ENCODE peak calls at places on chromosome 19, in nine cellular contexts. N is omental fat pad; Q is T-helper 17 cell; Z is AG09319; B is astrocyte of the hippocampus; R is HCT116; F is fibroblast of pulmonary artery; V is PC-9; K is activated naive CD4-positive, alpha-beta T cell treated with anti-CD3 and anti-CD28 coated beads, Interleukin-2, amount 10 ng/mL, durations not matched to agents 7 days and 5 days. E is an unnamed sample.

GRCh38 chr19:46728693-46729339 is 11.9 kb upstream of the PRKD2 start:
- DNase-seq in N (peak; percentile 63), Q (peak; percentile 88), Z (no peak), B (peak; percentile 82), R (no peak), F (peak; percentile 70), V (no peak), K (peak; percentile 88), E (no peak)

GRCh38 chr19:46288896-46289588 is 7.8 kb upstream of the HIF3A start:
- DNase-seq in N (no peak), Q (no peak), Z (peak; percentile 10), B (peak; percentile 44), R (no peak), F (peak; percentile 98), V (no peak), K (no peak), E (peak; percentile 52)

GRCh38 chr19:41597600-41598041 is 21.7 kb downstream of the CEACAM21 start:
- DNase-seq in N (peak; percentile 55), Q (peak; percentile 59), Z (peak; percentile 25), B (peak; percentile 69), R (peak; percentile 76), F (peak; percentile 74), V (peak; percentile 60), K (peak; percentile 86), E (peak; percentile 4)

GRCh38 chr19:41903161-41903953 is 20.4 kb downstream of the ARHGEF1 start:
- DNase-seq in N (no peak), Q (no peak), Z (no peak), B (no peak), R (no peak), F (no peak), V (no peak), K (no peak), E (no peak)

GRCh38 chr19:36245210-36246005 is 30.5 kb downstream of the ZNF146 start:
- DNase-seq in N (no peak), Q (no peak), Z (no peak), B (peak; percentile 62), R (no peak), F (no peak), V (no peak), K (no peak), E (no peak)

GRCh38 chr19:7440188-7440975 is 48.5 kb downstream of the PEX11G start:
- DNase-seq in N (no peak), Q (no peak), Z (no peak), B (no peak), R (no peak), F (no peak), V (no peak), K (no peak), E (no peak)

GRCh38 chr19:30870861-30871260 is 478.4 kb downstream of the TSHZ3 start:
- DNase-seq in N (peak; percentile 41), Q (no peak), Z (no peak), B (peak; percentile 3), R (no peak), F (no peak), V (no peak), K (no peak), E (no peak)

GRCh38 chr19:45003485-45003884 is 2.2 kb downstream of the RELB start:
- DNase-seq in N (no peak), Q (no peak), Z (no peak), B (no peak), R (no peak), F (no peak), V (no peak), K (no peak), E (no peak)

GRCh38 chr19:13817615-13818371 is 22.6 kb downstream of the ZSWIM4 start:
- DNase-seq in N (no peak), Q (peak; percentile 33), Z (no peak), B (no peak), R (no peak), F (no peak), V (no peak), K (no peak), E (no peak)

GRCh38 chr19:6740589-6741348 is 1.3 kb downstream of the TRIP10 start:
- DNase-seq in N (no peak), Q (no peak), Z (no peak), B (peak; percentile 62), R (no peak), F (no peak), V (peak; percentile 76), K (peak; percentile 55), E (no peak)

GRCh38 chr19:48405850-48406249 is 12.4 kb downstream of the GRIN2D start:
- DNase-seq in N (no peak), Q (no peak), Z (no peak), B (no peak), R (no peak), F (no peak), V (no peak), K (no peak), E (no peak)

GRCh38 chr19:47428177-47428894 is 9.0 kb upstream of the MEIS3 start:
- DNase-seq in N (peak; percentile 82), Q (peak; percentile 61), Z (peak; percentile 97), B (peak; percentile 99), R (peak; percentile 100), F (peak; percentile 99), V (peak; percentile 88), K (peak; percentile 91), E (peak; percentile 97)

GRCh38 chr19:29660835-29661234 is 4.4 kb upstream of the PLEKHF1 start:
- DNase-seq in N (no peak), Q (no peak), Z (no peak), B (no peak), R (no peak), F (no peak), V (no peak), K (no peak), E (no peak)

GRCh38 chr19:39166571-39167391 is 30.0 kb upstream of the NCCRP1 start:
- DNase-seq in N (no peak), Q (no peak), Z (no peak), B (peak; percentile 40), R (no peak), F (no peak), V (peak; percentile 90), K (no peak), E (no peak)

GRCh38 chr19:42857544-42857867 is 22.0 kb downstream of the PSG1 start:
- DNase-seq in N (no peak), Q (no peak), Z (no peak), B (no peak), R (no peak), F (no peak), V (no peak), K (no peak), E (no peak)

GRCh38 chr19:45597425-45598111 is 4.4 kb downstream of the GPR4 start:
- DNase-seq in N (no peak), Q (no peak), Z (no peak), B (no peak), R (no peak), F (no peak), V (no peak), K (no peak), E (no peak)

GRCh38 chr19:16069813-16070365 is 6.4 kb upstream of the TPM4 start:
- DNase-seq in N (no peak), Q (no peak), Z (no peak), B (no peak), R (no peak), F (no peak), V (no peak), K (no peak), E (no peak)

GRCh38 chr19:5547881-5548280 is 19.9 kb downstream of the TINCR start:
- DNase-seq in N (no peak), Q (no peak), Z (no peak), B (peak; percentile 39), R (no peak), F (peak; percentile 43), V (peak; percentile 50), K (peak; percentile 45), E (peak; percentile 8)

GRCh38 chr19:50649433-50650391 is at the start of gene C19orf81:
- DNase-seq in N (no peak), Q (no peak), Z (no peak), B (no peak), R (peak; percentile 58), F (peak; percentile 36), V (no peak), K (no peak), E (no peak)

GRCh38 chr19:43774103-43774939 is 6.5 kb downstream of the KCNN4 start:
- DNase-seq in N (no peak), Q (no peak), Z (no peak), B (peak; percentile 89), R (no peak), F (peak; percentile 57), V (no peak), K (no peak), E (no peak)

GRCh38 chr19:633068-633785 is at the start of gene POLRMT:
- DNase-seq in N (peak; percentile 98), Q (peak; percentile 89), Z (peak; percentile 95), B (peak; percentile 100), R (peak; percentile 95), F (peak; percentile 99), V (peak; percentile 95), K (peak; percentile 98), E (peak; percentile 89)

GRCh38 chr19:42284641-42285341 is 15.7 kb downstream of the CIC start:
- DNase-seq in N (no peak), Q (no peak), Z (no peak), B (peak; percentile 44), R (no peak), F (no peak), V (no peak), K (peak; percentile 49), E (no peak)

GRCh38 chr19:4814625-4815425 is 16.7 kb downstream of the TICAM1 start:
- DNase-seq in N (no peak), Q (no peak), Z (peak; percentile 75), B (no peak), R (no peak), F (peak; percentile 25), V (no peak), K (no peak), E (no peak)